ENCODE peak calls at places on chromosomes 1 and 21, in five cellular contexts. One of them, this sample, is unnamed.
A peak's percentile ranks its signal among the peaks of the same experiment; 100 is the strongest.

GRCh38 chr1:10507111-10507879 is 32.5 kb downstream of the PEX14 start:
- DNase-seq in stomach: peak; percentile 61
- DNase-seq in spleen: peak; percentile 82
- DNase-seq in breast epithelium: no peak
- DNase-seq in H1: no peak
- DNase-seq in this sample: no peak

GRCh38 chr1:234731371-234732085 is 121.5 kb upstream of the IRF2BP2 start:
- DNase-seq in stomach: no peak
- DNase-seq in spleen: peak; percentile 83
- DNase-seq in breast epithelium: no peak
- DNase-seq in H1: no peak
- DNase-seq in this sample: no peak

GRCh38 chr1:109170051-109170775 is 43.5 kb upstream of the SARS1 start:
- DNase-seq in stomach: no peak
- DNase-seq in spleen: no peak
- DNase-seq in breast epithelium: no peak
- DNase-seq in H1: no peak
- DNase-seq in this sample: no peak

GRCh38 chr1:1199961-1200875 is 6.2 kb downstream of the TNFRSF18 start:
- DNase-seq in stomach: no peak
- DNase-seq in spleen: peak; percentile 75
- DNase-seq in breast epithelium: no peak
- DNase-seq in H1: no peak
- DNase-seq in this sample: no peak

GRCh38 chr1:171251741-171252300 is 3.5 kb downstream of the FMO1 start:
- DNase-seq in stomach: no peak
- DNase-seq in spleen: peak; percentile 77
- DNase-seq in breast epithelium: no peak
- DNase-seq in H1: no peak
- DNase-seq in this sample: no peak

GRCh38 chr1:163774390-163774789 is 452.6 kb downstream of the NUF2 start:
- DNase-seq in stomach: no peak
- DNase-seq in spleen: no peak
- DNase-seq in breast epithelium: no peak
- DNase-seq in H1: no peak
- DNase-seq in this sample: no peak

GRCh38 chr1:84298688-84299535 is 2.6 kb upstream of the SAMD13 start:
- DNase-seq in stomach: peak; percentile 31
- DNase-seq in spleen: peak; percentile 85
- DNase-seq in breast epithelium: peak; percentile 57
- DNase-seq in H1: no peak
- DNase-seq in this sample: no peak

GRCh38 chr1:56193656-56194055 is 385.7 kb downstream of the PLPP3 start:
- DNase-seq in stomach: no peak
- DNase-seq in spleen: no peak
- DNase-seq in breast epithelium: no peak
- DNase-seq in H1: no peak
- DNase-seq in this sample: no peak

GRCh38 chr1:155321577-155322497 is 1.1 kb downstream of the RUSC1 start:
- DNase-seq in stomach: no peak
- DNase-seq in spleen: no peak
- DNase-seq in breast epithelium: no peak
- DNase-seq in H1: no peak
- DNase-seq in this sample: no peak

GRCh38 chr1:1285618-1286311 is 5.5 kb downstream of the SCNN1D start:
- DNase-seq in stomach: no peak
- DNase-seq in spleen: no peak
- DNase-seq in breast epithelium: no peak
- DNase-seq in H1: no peak
- DNase-seq in this sample: no peak

GRCh38 chr1:55632058-55632457 is 416.9 kb upstream of the USP24 start:
- DNase-seq in stomach: no peak
- DNase-seq in spleen: no peak
- DNase-seq in breast epithelium: no peak
- DNase-seq in H1: no peak
- DNase-seq in this sample: no peak

GRCh38 chr1:174999926-175000696 is at the start of gene CACYBP:
- DNase-seq in stomach: peak; percentile 38
- DNase-seq in spleen: peak; percentile 99
- DNase-seq in breast epithelium: no peak
- DNase-seq in H1: no peak
- DNase-seq in this sample: no peak

GRCh38 chr1:21669287-21670058 is at the start of gene RAP1GAP:
- DNase-seq in stomach: peak; percentile 58
- DNase-seq in spleen: peak; percentile 82
- DNase-seq in breast epithelium: no peak
- DNase-seq in H1: no peak
- DNase-seq in this sample: no peak

GRCh38 chr1:19086176-19086875 is 123.7 kb downstream of the UBR4 start:
- DNase-seq in stomach: peak; percentile 82
- DNase-seq in spleen: no peak
- DNase-seq in breast epithelium: no peak
- DNase-seq in H1: no peak
- DNase-seq in this sample: no peak

GRCh38 chr1:200362421-200362820 is 47.4 kb downstream of the ZNF281 start:
- DNase-seq in stomach: no peak
- DNase-seq in spleen: no peak
- DNase-seq in breast epithelium: no peak
- DNase-seq in H1: no peak
- DNase-seq in this sample: no peak

GRCh38 chr1:187078916-187079315 is 250.2 kb downstream of the PLA2G4A start:
- DNase-seq in stomach: no peak
- DNase-seq in spleen: no peak
- DNase-seq in breast epithelium: no peak
- DNase-seq in H1: no peak
- DNase-seq in this sample: no peak

GRCh38 chr21:46550511-46550941 is 54.4 kb downstream of the S100B start:
- DNase-seq in stomach: peak; percentile 21
- DNase-seq in spleen: no peak
- DNase-seq in breast epithelium: no peak
- DNase-seq in H1: no peak
- DNase-seq in this sample: no peak

GRCh38 chr21:44732263-44732662 is 20.9 kb upstream of the TSPEAR start:
- DNase-seq in stomach: no peak
- DNase-seq in spleen: no peak
- DNase-seq in breast epithelium: no peak
- DNase-seq in H1: no peak
- DNase-seq in this sample: no peak

GRCh38 chr21:38914531-38915385 is 109.0 kb downstream of the ETS2 start:
- DNase-seq in stomach: no peak
- DNase-seq in spleen: no peak
- DNase-seq in breast epithelium: no peak
- DNase-seq in H1: no peak
- DNase-seq in this sample: no peak

GRCh38 chr1:208486677-208487076 is 242.5 kb upstream of the PLXNA2 start:
- DNase-seq in stomach: no peak
- DNase-seq in spleen: no peak
- DNase-seq in breast epithelium: no peak
- DNase-seq in H1: no peak
- DNase-seq in this sample: no peak

GRCh38 chr1:205849619-205850355 is at the start of gene PM20D1:
- DNase-seq in stomach: peak; percentile 67
- DNase-seq in spleen: peak; percentile 90
- DNase-seq in breast epithelium: peak; percentile 52
- DNase-seq in H1: peak; percentile 19
- DNase-seq in this sample: no peak

GRCh38 chr1:2546515-2547209 is 9.5 kb upstream of the TNFRSF14 start:
- DNase-seq in stomach: peak; percentile 89
- DNase-seq in spleen: peak; percentile 96
- DNase-seq in breast epithelium: peak; percentile 85
- DNase-seq in H1: peak; percentile 73
- DNase-seq in this sample: peak; percentile 94

GRCh38 chr1:62436039-62436465 is 797 bp upstream of the USP1 start:
- DNase-seq in stomach: peak; percentile 97
- DNase-seq in spleen: peak; percentile 99
- DNase-seq in breast epithelium: peak; percentile 95
- DNase-seq in H1: no peak
- DNase-seq in this sample: no peak

GRCh38 chr1:25897754-25898153 is 8.5 kb downstream of the STMN1 start:
- DNase-seq in stomach: no peak
- DNase-seq in spleen: no peak
- DNase-seq in breast epithelium: no peak
- DNase-seq in H1: no peak
- DNase-seq in this sample: no peak

GRCh38 chr1:160097196-160097910 is 1.1 kb downstream of the IGSF8 start:
- DNase-seq in stomach: no peak
- DNase-seq in spleen: peak; percentile 80
- DNase-seq in breast epithelium: no peak
- DNase-seq in H1: no peak
- DNase-seq in this sample: no peak

GRCh38 chr1:226888816-226889215 is 18.4 kb downstream of the PSEN2 start:
- DNase-seq in stomach: no peak
- DNase-seq in spleen: peak; percentile 51
- DNase-seq in breast epithelium: no peak
- DNase-seq in H1: no peak
- DNase-seq in this sample: no peak

GRCh38 chr1:116147114-116147510 is 35.9 kb downstream of the MAB21L3 start:
- DNase-seq in stomach: no peak
- DNase-seq in spleen: no peak
- DNase-seq in breast epithelium: no peak
- DNase-seq in H1: no peak
- DNase-seq in this sample: no peak

GRCh38 chr1:150564051-150564991 is 15.1 kb downstream of the MCL1 start:
- DNase-seq in stomach: no peak
- DNase-seq in spleen: peak; percentile 72
- DNase-seq in breast epithelium: no peak
- DNase-seq in H1: no peak
- DNase-seq in this sample: no peak

GRCh38 chr1:95332754-95333153 is 98.7 kb downstream of the RWDD3 start:
- DNase-seq in stomach: no peak
- DNase-seq in spleen: no peak
- DNase-seq in breast epithelium: no peak
- DNase-seq in H1: no peak
- DNase-seq in this sample: no peak

GRCh38 chr21:41443562-41443961 is 17.5 kb downstream of the MX1 start:
- DNase-seq in stomach: peak; percentile 20
- DNase-seq in spleen: peak; percentile 19
- DNase-seq in breast epithelium: peak; percentile 5
- DNase-seq in H1: no peak
- DNase-seq in this sample: no peak
- TF ChIP-seq POLR2AphosphoS5 in stomach: no peak
- TF ChIP-seq POLR2AphosphoS5 in spleen: no peak
- TF ChIP-seq POLR2AphosphoS5 in breast epithelium: no peak
- TF ChIP-seq POLR2AphosphoS5 in H1: no peak
- TF ChIP-seq POLR2AphosphoS5 in this sample: no peak

GRCh38 chr1:85582687-85583354 is 2.3 kb downstream of the CCN1 start:
- DNase-seq in stomach: no peak
- DNase-seq in spleen: no peak
- DNase-seq in breast epithelium: no peak
- DNase-seq in H1: no peak
- DNase-seq in this sample: no peak
- TF ChIP-seq POLR2A in stomach: no peak
- TF ChIP-seq POLR2A in spleen: no peak
- TF ChIP-seq POLR2A in breast epithelium: peak; percentile 6
- TF ChIP-seq POLR2A in H1: peak; percentile 53
- TF ChIP-seq POLR2A in this sample: no peak

DNA sequence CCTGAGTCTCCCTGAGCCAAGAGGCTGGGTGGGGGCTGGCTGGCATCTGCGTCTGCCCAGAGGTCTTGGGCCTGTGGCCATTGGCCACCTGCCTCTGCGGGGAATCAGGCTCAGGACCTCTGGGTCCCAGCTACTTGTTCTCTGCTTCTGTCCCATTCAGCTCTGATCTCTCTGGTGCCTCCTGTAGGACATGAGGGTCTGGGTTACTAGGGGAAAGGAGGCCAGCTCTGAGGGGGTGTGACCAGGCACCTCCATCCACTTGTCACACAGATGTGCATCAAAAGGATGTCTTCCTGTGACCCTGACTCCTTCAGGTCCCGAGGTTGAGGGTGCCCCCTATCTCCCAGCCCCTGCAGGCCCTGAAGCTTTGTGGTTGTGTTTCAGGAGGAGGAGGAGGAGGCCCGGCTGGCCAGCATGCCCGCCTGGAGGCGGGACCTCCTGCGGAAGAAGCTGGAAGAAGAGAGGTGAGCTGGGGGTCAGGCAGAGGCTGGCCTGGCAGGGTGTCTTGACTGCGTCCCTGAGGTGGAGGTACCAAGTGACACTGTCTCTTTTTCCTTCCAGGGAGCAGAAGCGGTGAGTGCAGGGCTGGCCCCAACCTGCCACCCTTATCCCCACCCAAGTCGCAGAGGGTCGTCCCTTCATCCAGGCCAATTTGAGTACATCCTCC is 9.0 kb downstream of the TNFRSF25 start:
- DNase-seq in stomach: no peak
- DNase-seq in spleen: no peak
- DNase-seq in breast epithelium: no peak
- DNase-seq in H1: no peak
- DNase-seq in this sample: no peak
- TF ChIP-seq CTCF in stomach: no peak
- TF ChIP-seq CTCF in spleen: no peak
- TF ChIP-seq CTCF in breast epithelium: no peak
- TF ChIP-seq CTCF in H1: peak; percentile 32
- TF ChIP-seq CTCF in this sample: no peak

DNA sequence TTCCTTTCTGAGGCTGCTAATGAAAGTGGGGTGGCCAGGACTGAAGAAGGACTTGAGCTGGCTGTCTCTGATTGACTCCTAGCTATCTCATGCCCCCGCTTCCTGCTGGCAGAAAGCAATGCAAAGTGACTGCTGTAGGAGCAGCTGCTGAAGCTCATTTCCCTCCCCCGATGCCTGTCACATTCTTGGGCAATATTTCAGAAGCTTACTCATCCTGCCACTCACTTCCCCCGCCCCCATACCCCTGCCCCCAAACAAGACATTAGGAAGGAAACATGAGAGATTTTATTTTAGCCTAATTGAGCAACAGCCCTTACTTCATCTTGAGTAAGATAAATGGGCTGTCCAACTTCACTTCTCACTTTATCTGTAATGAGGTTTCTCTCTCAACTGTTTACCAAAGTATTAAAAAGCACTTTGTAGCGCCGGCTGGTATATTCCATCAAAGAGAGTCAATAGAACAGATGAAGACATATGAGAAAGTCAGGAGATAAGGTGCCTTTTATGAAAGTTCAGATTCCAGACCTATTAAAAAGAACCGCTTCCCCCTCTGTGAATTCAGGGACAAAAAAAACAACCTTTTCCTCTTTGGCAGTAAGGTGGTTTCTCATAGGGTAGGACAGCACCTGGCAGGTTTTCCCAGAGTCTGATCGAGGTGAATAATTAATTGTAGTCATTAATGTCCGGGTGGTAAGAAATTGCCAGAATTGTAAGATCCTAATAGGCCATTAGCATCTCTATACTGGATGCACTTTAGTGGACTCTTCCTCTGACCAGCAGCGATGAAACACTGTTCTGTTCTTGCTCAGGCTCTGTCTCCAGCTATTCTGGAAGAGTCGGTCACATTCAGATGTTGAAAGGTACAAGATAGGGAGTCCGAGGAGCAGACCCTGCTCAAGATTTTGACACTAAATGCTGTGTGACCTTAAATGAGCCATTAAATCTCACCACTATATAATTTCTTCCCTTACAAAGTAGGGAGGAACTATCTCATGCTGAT is 70.2 kb downstream of the SH3GLB1 start:
- DNase-seq in stomach: peak; percentile 41
- DNase-seq in spleen: peak; percentile 82
- DNase-seq in breast epithelium: no peak
- DNase-seq in H1: peak; percentile 31
- DNase-seq in this sample: no peak
- TF ChIP-seq POLR2AphosphoS5 in stomach: no peak
- TF ChIP-seq POLR2AphosphoS5 in spleen: peak; percentile 39
- TF ChIP-seq POLR2AphosphoS5 in breast epithelium: no peak
- TF ChIP-seq POLR2AphosphoS5 in H1: no peak
- TF ChIP-seq POLR2AphosphoS5 in this sample: no peak